ENCODE peak calls at places on chromosomes 4 and X, in four cellular contexts. Z is activated CD8-positive, alpha-beta T cell treated with anti-CD3 and anti-CD28 coated beads for 36 hours; T is upper lobe of left lung; N is omental fat pad. O is an unnamed sample.

GRCh38 chr4:101853028-101853427 is 62.5 kb downstream of the BANK1 start:
- ATAC-seq in Z (no peak), T (no peak), N (no peak), O (no peak)

GRCh38 chr4:1564535-1565375 is 119.4 kb downstream of the FAM53A start:
- ATAC-seq in Z (no peak), T (no peak), N (no peak), O (no peak)

GRCh38 chr4:80045831-80046230 is 27.2 kb downstream of the ANTXR2 start:
- ATAC-seq in Z (no peak), T (peak), N (peak), O (no peak)

GRCh38 chr4:155515444-155515843 is 138.7 kb upstream of the MAP9 start:
- ATAC-seq in Z (no peak), T (no peak), N (no peak), O (no peak)

GRCh38 chr4:52877006-52877405 is 14.9 kb downstream of the RASL11B start:
- ATAC-seq in Z (no peak), T (no peak), N (peak), O (no peak)

GRCh38 chrX:155213731-155214130 is 2.5 kb upstream of the VBP1 start:
- ATAC-seq in Z (no peak), T (no peak), N (no peak), O (no peak)

GRCh38 chr4:101018836-101019235 is 328.5 kb downstream of the PPP3CA start:
- ATAC-seq in Z (no peak), T (peak), N (no peak), O (peak)

GRCh38 chrX:51395474-51395806 is 62.8 kb downstream of the NUDT10 start:
- ATAC-seq in Z (peak), T (no peak), N (no peak), O (peak)

GRCh38 chr4:125198916-125199315 is 115.8 kb upstream of the FAT4 start:
- ATAC-seq in Z (no peak), T (no peak), N (no peak), O (no peak)

O was measured in activated T-helper 17 cell treated with anti-CD3 and anti-CD28 coated beads, Interleukin-2, amount 50 U/mL, for 72 hours.